ENCODE peak calls at places on chromosomes 2 and 18, in seven cellular contexts. D, T, Y, P, L, F and W are unnamed samples.

GRCh38 chr18:59697236-59697932 is at the start of gene CCBE1:
- DNase-seq in D (no peak), T (peak), Y (peak), P (no peak), L (peak), F (peak), W (peak)

GRCh38 chr2:61233581-61233980 is 71.6 kb downstream of the C2orf74 start:
- DNase-seq in D (no peak), T (no peak), Y (no peak), P (no peak), L (no peak), F (no peak), W (no peak)

GRCh38 chr18:36518839-36519238 is 221.3 kb downstream of the FHOD3 start:
- DNase-seq in D (no peak), T (no peak), Y (no peak), P (no peak), L (no peak), F (no peak), W (no peak)

GRCh38 chr2:240638517-240639160 is 13.4 kb downstream of the GPR35 start:
- DNase-seq in D (no peak), T (no peak), Y (no peak), P (no peak), L (no peak), F (no peak), W (no peak)

GRCh38 chr2:68234405-68234804 is 17.9 kb downstream of the PPP3R1 start:
- DNase-seq in D (no peak), T (no peak), Y (no peak), P (no peak), L (no peak), F (no peak), W (no peak)

GRCh38 chr18:74541703-74542555 is 7.6 kb downstream of the CNDP1 start:
- DNase-seq in D (no peak), T (no peak), Y (peak), P (no peak), L (no peak), F (no peak), W (no peak)

GRCh38 chr2:101287303-101287702 is 21.2 kb downstream of the RNF149 start:
- DNase-seq in D (no peak), T (no peak), Y (no peak), P (no peak), L (no peak), F (no peak), W (no peak)

GRCh38 chr2:187541086-187542085 is 12.8 kb downstream of the TFPI start:
- DNase-seq in D (no peak), T (peak), Y (no peak), P (no peak), L (no peak), F (peak), W (no peak)

GRCh38 chr2:234374671-234375245 is 122.1 kb downstream of the ARL4C start:
- DNase-seq in D (no peak), T (no peak), Y (no peak), P (no peak), L (no peak), F (peak), W (no peak)

GRCh38 chr2:233031556-233032500 is 644 bp upstream of the NEU2 start:
- DNase-seq in D (no peak), T (no peak), Y (no peak), P (no peak), L (no peak), F (no peak), W (no peak)

GRCh38 chr18:5463390-5463789 is 80.4 kb downstream of the EPB41L3 start:
- DNase-seq in D (no peak), T (peak), Y (no peak), P (no peak), L (no peak), F (peak), W (no peak)

GRCh38 chr2:110120171-110121051 is 4.8 kb upstream of the MALL start:
- DNase-seq in D (no peak), T (no peak), Y (no peak), P (no peak), L (no peak), F (no peak), W (no peak)

GRCh38 chr18:67574749-67575148 is 58.2 kb upstream of the DSEL start:
- DNase-seq in D (no peak), T (no peak), Y (no peak), P (no peak), L (no peak), F (peak), W (no peak)

GRCh38 chr2:69594341-69594740 is 49.2 kb downstream of the AAK1 start:
- DNase-seq in D (no peak), T (no peak), Y (no peak), P (no peak), L (no peak), F (no peak), W (no peak)

GRCh38 chr2:233449071-233449901 is 95.0 kb downstream of the DGKD start:
- DNase-seq in D (no peak), T (peak), Y (peak), P (no peak), L (no peak), F (no peak), W (no peak)

GRCh38 chr2:42569116-42569711 is 782 bp downstream of the MTA3 start:
- DNase-seq in D (peak), T (peak), Y (no peak), P (no peak), L (no peak), F (peak), W (no peak)

GRCh38 chr2:232348936-232349335 is 29.6 kb upstream of the ALPP start:
- DNase-seq in D (no peak), T (no peak), Y (no peak), P (no peak), L (no peak), F (no peak), W (no peak)

GRCh38 chr2:148530350-148530749 is 114.2 kb upstream of the EPC2 start:
- DNase-seq in D (no peak), T (no peak), Y (no peak), P (no peak), L (no peak), F (no peak), W (no peak)

GRCh38 chr2:204611764-204612163 is 66.5 kb downstream of the PARD3B start:
- DNase-seq in D (no peak), T (no peak), Y (no peak), P (no peak), L (no peak), F (no peak), W (no peak)

GRCh38 chr2:177161741-177162440 is 50.7 kb upstream of the HNRNPA3 start:
- DNase-seq in D (no peak), T (peak), Y (no peak), P (peak), L (no peak), F (peak), W (no peak)

GRCh38 chr2:75595541-75596395 is 35.0 kb upstream of the EVA1A start:
- DNase-seq in D (no peak), T (no peak), Y (no peak), P (no peak), L (no peak), F (no peak), W (no peak)

GRCh38 chr2:216485745-216486144 is 12.9 kb upstream of the RPL37A start:
- DNase-seq in D (no peak), T (no peak), Y (no peak), P (no peak), L (no peak), F (no peak), W (no peak)

GRCh38 chr2:101844055-101844635 is 146.6 kb downstream of the MAP4K4 start:
- DNase-seq in D (no peak), T (no peak), Y (no peak), P (no peak), L (no peak), F (no peak), W (no peak)

GRCh38 chr2:59912076-59912475 is 641.4 kb downstream of the BCL11A start:
- DNase-seq in D (no peak), T (no peak), Y (no peak), P (no peak), L (no peak), F (no peak), W (no peak)

GRCh38 chr2:196335238-196335637 is 163.9 kb upstream of the STK17B start:
- DNase-seq in D (no peak), T (no peak), Y (no peak), P (no peak), L (no peak), F (peak), W (no peak)

GRCh38 chr2:207727256-207727655 is 15.8 kb downstream of the CCNYL1 start:
- DNase-seq in D (no peak), T (no peak), Y (no peak), P (no peak), L (no peak), F (peak), W (no peak)

GRCh38 chr18:44740000-44740399 is 59.3 kb downstream of the SETBP1 start:
- DNase-seq in D (no peak), T (no peak), Y (no peak), P (no peak), L (no peak), F (peak), W (no peak)

GRCh38 chr2:11850082-11850481 is 103.7 kb downstream of the LPIN1 start:
- DNase-seq in D (no peak), T (no peak), Y (peak), P (no peak), L (no peak), F (peak), W (no peak)

GRCh38 chr2:187349328-187349944 is 98.6 kb downstream of the CALCRL start:
- DNase-seq in D (no peak), T (no peak), Y (no peak), P (no peak), L (no peak), F (no peak), W (no peak)

GRCh38 chr2:119066272-119066804 is 92.2 kb downstream of the C1QL2 start:
- DNase-seq in D (no peak), T (no peak), Y (no peak), P (no peak), L (no peak), F (no peak), W (no peak)

GRCh38 chr18:50143295-50143694 is 51.7 kb downstream of the MYO5B start:
- DNase-seq in D (no peak), T (no peak), Y (no peak), P (no peak), L (no peak), F (no peak), W (no peak)

GRCh38 chr2:178163911-178164310 is 30.4 kb upstream of the OSBPL6 start:
- DNase-seq in D (no peak), T (no peak), Y (no peak), P (no peak), L (no peak), F (no peak), W (no peak)

GRCh38 chr2:147204102-147204501 is 640.7 kb upstream of the ACVR2A start:
- DNase-seq in D (no peak), T (no peak), Y (no peak), P (no peak), L (no peak), F (no peak), W (no peak)